ENCODE peak calls at places on chromosomes 12 and 14, in four cellular contexts. One of them, this sample, is unnamed. For H3K4me1, the result is how much of the 10 kb centered on the place peaks cover.

GRCh38 chr14:27243360-27243759 is 645.5 kb upstream of the NOVA1 start:
- ATAC-seq in A549: no peak
- ATAC-seq in upper lobe of left lung: no peak
- ATAC-seq in HepG2: no peak
- ATAC-seq in this sample: no peak

GRCh38 chr12:50442178-50442908 is 41.7 kb downstream of the LARP4 start:
- ATAC-seq in A549: no peak
- ATAC-seq in upper lobe of left lung: no peak
- ATAC-seq in HepG2: no peak
- ATAC-seq in this sample: no peak

GRCh38 chr12:53378705-53379388 is 1.1 kb upstream of the SP1 start:
- ATAC-seq in A549: peak
- ATAC-seq in upper lobe of left lung: no peak
- ATAC-seq in HepG2: no peak
- ATAC-seq in this sample: no peak

GRCh38 chr14:105282098-105282725 is 18.6 kb downstream of the BRF1 start:
- ATAC-seq in A549: peak
- ATAC-seq in upper lobe of left lung: no peak
- ATAC-seq in HepG2: peak
- ATAC-seq in this sample: no peak

GRCh38 chr14:72891666-72892102 is 2.2 kb downstream of the DPF3 start:
- ATAC-seq in A549: no peak
- ATAC-seq in upper lobe of left lung: no peak
- ATAC-seq in HepG2: no peak
- ATAC-seq in this sample: no peak

GRCh38 chr12:21795648-21796328 is 21.3 kb upstream of the KCNJ8 start:
- ATAC-seq in A549: no peak
- ATAC-seq in upper lobe of left lung: no peak
- ATAC-seq in HepG2: no peak
- ATAC-seq in this sample: no peak

GRCh38 chr14:52686176-52686575 is 9.2 kb downstream of the ERO1A start:
- ATAC-seq in A549: no peak
- ATAC-seq in upper lobe of left lung: no peak
- ATAC-seq in HepG2: no peak
- ATAC-seq in this sample: no peak

GRCh38 chr14:101851716-101852395 is 90.3 kb downstream of the PPP2R5C start:
- ATAC-seq in A549: no peak
- ATAC-seq in upper lobe of left lung: no peak
- ATAC-seq in HepG2: no peak
- ATAC-seq in this sample: peak

GRCh38 chr12:65769880-65770279 is 54.4 kb upstream of the HMGA2 start:
- ATAC-seq in A549: no peak
- ATAC-seq in upper lobe of left lung: no peak
- ATAC-seq in HepG2: no peak
- ATAC-seq in this sample: no peak

GRCh38 chr12:45168976-45169375 is 46.9 kb upstream of the ANO6 start:
- ATAC-seq in A549: no peak
- ATAC-seq in upper lobe of left lung: no peak
- ATAC-seq in HepG2: no peak
- ATAC-seq in this sample: no peak

GRCh38 chr12:100075598-100075997 is 67.1 kb downstream of the BLTP3B start:
- ATAC-seq in A549: no peak
- ATAC-seq in upper lobe of left lung: no peak
- ATAC-seq in HepG2: no peak
- ATAC-seq in this sample: no peak

GRCh38 chr12:94725375-94726168 is 75.2 kb upstream of the TMCC3 start:
- ATAC-seq in A549: peak
- ATAC-seq in upper lobe of left lung: no peak
- ATAC-seq in HepG2: peak
- ATAC-seq in this sample: no peak

GRCh38 chr12:42705863-42706262 is 116.3 kb upstream of the PRICKLE1 start:
- ATAC-seq in A549: no peak
- ATAC-seq in upper lobe of left lung: peak
- ATAC-seq in HepG2: no peak
- ATAC-seq in this sample: peak

GRCh38 chr12:121003650-121004049 is 12.6 kb downstream of the C12orf43 start:
- ATAC-seq in A549: peak
- ATAC-seq in upper lobe of left lung: no peak
- ATAC-seq in HepG2: peak
- ATAC-seq in this sample: no peak

GRCh38 chr14:69685217-69685616 is 73.8 kb downstream of the SUSD6 start:
- ATAC-seq in A549: no peak
- ATAC-seq in upper lobe of left lung: peak
- ATAC-seq in HepG2: peak
- ATAC-seq in this sample: no peak

GRCh38 chr14:64235652-64236640 is 58.2 kb downstream of the ESR2 start:
- ATAC-seq in A549: no peak
- ATAC-seq in upper lobe of left lung: no peak
- ATAC-seq in HepG2: no peak
- ATAC-seq in this sample: no peak

GRCh38 chr12:79364197-79364596 is 326.6 kb downstream of the PAWR start:
- ATAC-seq in A549: no peak
- ATAC-seq in upper lobe of left lung: no peak
- ATAC-seq in HepG2: no peak
- ATAC-seq in this sample: no peak

GRCh38 chr12:123089125-123089524 is 61.8 kb downstream of the PITPNM2 start:
- ATAC-seq in A549: no peak
- ATAC-seq in upper lobe of left lung: no peak
- ATAC-seq in HepG2: no peak
- ATAC-seq in this sample: no peak

GRCh38 chr12:120224304-120225199 is 23.6 kb upstream of the RPLP0 start:
- ATAC-seq in A549: no peak
- ATAC-seq in upper lobe of left lung: peak
- ATAC-seq in HepG2: no peak
- ATAC-seq in this sample: peak

GRCh38 chr14:58227096-58227819 is 17.4 kb upstream of the PSMA3 start:
- ATAC-seq in A549: no peak
- ATAC-seq in upper lobe of left lung: no peak
- ATAC-seq in HepG2: no peak
- ATAC-seq in this sample: no peak

GRCh38 chr14:93114713-93115068 is 1.0 kb downstream of the ITPK1 start:
- ATAC-seq in A549: no peak
- ATAC-seq in upper lobe of left lung: no peak
- ATAC-seq in HepG2: peak
- ATAC-seq in this sample: no peak

GRCh38 chr14:32472512-32473472 is 143.7 kb downstream of the AKAP6 start:
- ATAC-seq in A549: peak
- ATAC-seq in upper lobe of left lung: no peak
- ATAC-seq in HepG2: peak
- ATAC-seq in this sample: no peak

GRCh38 chr12:63228853-63229252 is 77.9 kb upstream of the AVPR1A start:
- ATAC-seq in A549: no peak
- ATAC-seq in upper lobe of left lung: no peak
- ATAC-seq in HepG2: no peak
- ATAC-seq in this sample: no peak

GRCh38 chr12:47741340-47741703 is 16.0 kb upstream of the ENDOU start:
- ATAC-seq in A549: no peak
- ATAC-seq in upper lobe of left lung: no peak
- ATAC-seq in HepG2: no peak
- ATAC-seq in this sample: no peak

GRCh38 chr12:1662761-1663439 is 28.0 kb upstream of the ADIPOR2 start:
- ATAC-seq in A549: peak
- ATAC-seq in upper lobe of left lung: no peak
- ATAC-seq in HepG2: no peak
- ATAC-seq in this sample: no peak

GRCh38 chr14:53715390-53715730 is 241.3 kb downstream of the BMP4 start:
- ATAC-seq in A549: no peak
- ATAC-seq in upper lobe of left lung: peak
- ATAC-seq in HepG2: peak
- ATAC-seq in this sample: peak

GRCh38 chr12:41589878-41590277 is 401.8 kb downstream of the PDZRN4 start:
- ATAC-seq in A549: no peak
- ATAC-seq in upper lobe of left lung: no peak
- ATAC-seq in HepG2: no peak
- ATAC-seq in this sample: no peak
- TF ChIP-seq EP300 in A549: no peak
- TF ChIP-seq EP300 in upper lobe of left lung: no peak
- TF ChIP-seq EP300 in HepG2: no peak
- TF ChIP-seq EP300 in this sample: no peak

GRCh38 chr14:50082308-50082742 is 34.0 kb downstream of the VCPKMT start:
- ATAC-seq in A549: no peak
- ATAC-seq in upper lobe of left lung: peak
- ATAC-seq in HepG2: peak
- ATAC-seq in this sample: no peak
- H3K4me1 ChIP-seq in A549: under half
- H3K4me1 ChIP-seq in upper lobe of left lung: under half
- H3K4me1 ChIP-seq in HepG2: under half
- H3K4me1 ChIP-seq in this sample: under half

GRCh38 chr12:54415223-54415929 is 3.7 kb downstream of the ITGA5 start:
- ATAC-seq in A549: no peak
- ATAC-seq in upper lobe of left lung: no peak
- ATAC-seq in HepG2: peak
- ATAC-seq in this sample: no peak

GRCh38 chr12:54419088-54419887 is at the start of gene ITGA5:
- ATAC-seq in A549: peak
- ATAC-seq in upper lobe of left lung: peak
- ATAC-seq in HepG2: peak
- ATAC-seq in this sample: peak

GRCh38 chr12:54418441-54419087 is 502 bp downstream of the ITGA5 start:
- ATAC-seq in A549: peak
- ATAC-seq in upper lobe of left lung: no peak
- ATAC-seq in HepG2: no peak
- ATAC-seq in this sample: no peak

GRCh38 chr12:54416908-54417603 is 2.0 kb downstream of the ITGA5 start:
- ATAC-seq in A549: no peak
- ATAC-seq in upper lobe of left lung: no peak
- ATAC-seq in HepG2: no peak
- ATAC-seq in this sample: no peak

GRCh38 chr12:54417712-54418440 is 1.2 kb downstream of the ITGA5 start:
- ATAC-seq in A549: no peak
- ATAC-seq in upper lobe of left lung: no peak
- ATAC-seq in HepG2: no peak
- ATAC-seq in this sample: no peak
- H3K4me3 ChIP-seq in A549: peak
- H3K4me3 ChIP-seq in upper lobe of left lung: peak
- H3K4me3 ChIP-seq in HepG2: no peak
- H3K4me3 ChIP-seq in this sample: peak

GRCh38 chr14:74841230-74842207 is 34.4 kb downstream of the PROX2 start:
- ATAC-seq in A549: no peak
- ATAC-seq in upper lobe of left lung: no peak
- ATAC-seq in HepG2: no peak
- ATAC-seq in this sample: no peak

GRCh38 chr14:74848768-74849167 is 27.2 kb downstream of the PROX2 start:
- ATAC-seq in A549: no peak
- ATAC-seq in upper lobe of left lung: no peak
- ATAC-seq in HepG2: no peak
- ATAC-seq in this sample: no peak

GRCh38 chr14:74846168-74846567 is 29.8 kb downstream of the PROX2 start:
- ATAC-seq in A549: no peak
- ATAC-seq in upper lobe of left lung: no peak
- ATAC-seq in HepG2: no peak
- ATAC-seq in this sample: no peak

GRCh38 chr14:74843653-74844052 is 32.3 kb downstream of the PROX2 start:
- ATAC-seq in A549: no peak
- ATAC-seq in upper lobe of left lung: no peak
- ATAC-seq in HepG2: no peak
- ATAC-seq in this sample: peak

DNA sequence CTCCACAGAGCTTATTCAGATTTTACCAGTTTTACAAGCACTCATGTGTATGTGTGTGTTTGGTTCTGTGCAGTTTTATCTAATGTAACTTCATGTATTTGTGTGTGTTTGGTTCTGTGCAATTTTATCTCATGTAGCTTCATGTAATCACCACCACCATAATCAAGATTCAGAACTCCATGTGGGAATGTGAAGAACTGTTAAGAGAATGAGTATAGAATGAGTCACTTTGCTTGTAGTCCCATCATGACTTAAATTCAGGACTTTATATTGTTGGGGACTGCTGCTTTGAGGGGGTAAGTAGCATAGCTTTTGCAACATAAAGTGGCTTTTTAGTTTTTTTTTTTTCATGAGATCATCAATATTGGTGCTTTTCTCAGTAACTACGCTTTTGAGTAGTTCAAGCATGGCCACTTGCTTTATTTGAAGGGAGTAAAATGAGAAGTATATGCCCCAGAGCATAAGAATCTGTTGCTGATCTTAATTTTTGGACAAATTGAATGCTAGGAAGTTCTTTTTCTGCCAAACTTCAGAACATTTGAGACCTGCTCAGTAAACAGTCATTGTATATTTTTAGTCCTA is 28.9 kb downstream of the PROX2 start:
- ATAC-seq in A549: no peak
- ATAC-seq in upper lobe of left lung: no peak
- ATAC-seq in HepG2: no peak
- ATAC-seq in this sample: no peak
- TF ChIP-seq EP300 in A549: no peak
- TF ChIP-seq EP300 in upper lobe of left lung: no peak
- TF ChIP-seq EP300 in HepG2: no peak
- TF ChIP-seq EP300 in this sample: no peak

DNA sequence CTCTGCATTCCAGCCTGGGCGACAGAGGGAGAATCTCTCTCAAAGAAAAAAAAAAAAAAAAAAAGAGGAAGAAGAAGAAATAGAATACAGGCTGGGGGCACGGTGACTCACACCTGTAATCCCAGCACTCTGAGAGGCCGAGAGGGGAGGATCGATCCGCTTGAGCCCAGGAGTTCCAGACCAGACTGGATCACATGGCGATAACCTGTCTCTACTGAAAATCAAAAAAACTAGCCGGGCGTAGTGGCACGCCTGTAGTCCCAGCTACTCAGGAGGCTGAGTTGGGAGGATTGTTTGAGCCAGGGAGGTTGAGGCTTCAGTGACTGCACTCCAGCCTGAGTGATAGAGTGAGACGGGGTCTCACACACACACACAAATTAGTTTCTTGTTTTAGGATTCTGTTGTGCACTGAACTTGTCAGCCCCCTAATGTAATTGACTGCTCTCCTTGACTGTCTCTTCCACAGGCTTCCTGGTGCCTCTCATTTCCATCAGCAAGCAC is 963 bp upstream of the TINF2 start:
- ATAC-seq in A549: no peak
- ATAC-seq in upper lobe of left lung: no peak
- ATAC-seq in HepG2: peak
- ATAC-seq in this sample: no peak
- H3K4me1 ChIP-seq in A549: under half
- H3K4me1 ChIP-seq in upper lobe of left lung: under half
- H3K4me1 ChIP-seq in HepG2: under half
- H3K4me1 ChIP-seq in this sample: under half